ENCODE peak calls at places on chromosomes 11 and 22, in six cellular contexts. A is IMR-90, M is H9, D is neuronal stem cell, L is H1, O is mesenchymal stem cell. N is an unnamed sample.

GRCh38 chr11:133713844-133714243 is 131.5 kb downstream of the SPATA19 start:
- DNase-seq in A (no peak), M (no peak), L (no peak), D (no peak), O (no peak), N (no peak)

GRCh38 chr22:22093743-22094142 is 111.2 kb upstream of the TOP3B start:
- DNase-seq in M (no peak), O (no peak), A (peak), L (no peak), D (no peak), N (no peak)

GRCh38 chr22:29710922-29711593 is 8.7 kb upstream of the CABP7 start:
- DNase-seq in A (no peak), L (no peak), D (no peak), O (no peak), M (no peak), N (no peak)

GRCh38 chr11:18526130-18526520 is 617 bp downstream of the TSG101 start:
- DNase-seq in L (no peak), D (no peak), O (no peak), A (no peak), M (no peak), N (peak)

GRCh38 chr11:123438191-123438627 is 8.1 kb downstream of the GRAMD1B start:
- DNase-seq in A (peak), D (no peak), M (peak), O (no peak), L (no peak), N (peak)

GRCh38 chr11:62253999-62254542 is 12.0 kb downstream of the SCGB1D2 start:
- DNase-seq in O (no peak), A (no peak), L (no peak), D (no peak), M (no peak), N (no peak)

GRCh38 chr11:112504056-112504455 is 243.4 kb upstream of the PLET1 start:
- DNase-seq in M (no peak), L (no peak), O (peak), D (no peak), A (peak), N (peak)

GRCh38 chr22:23565288-23565941 is 14.7 kb downstream of the IGLL1 start:
- DNase-seq in D (peak), O (peak), L (no peak), M (peak), A (no peak), N (no peak)

GRCh38 chr22:49488943-49489342 is 338.7 kb downstream of the BRD1 start:
- DNase-seq in O (no peak), A (no peak), D (no peak), L (no peak), M (no peak), N (no peak)

GRCh38 chr22:49490692-49491091 is 337.0 kb downstream of the BRD1 start:
- DNase-seq in M (no peak), L (no peak), D (no peak), O (no peak), A (no peak), N (no peak)

GRCh38 chr22:49486225-49486624 is 341.4 kb downstream of the BRD1 start:
- DNase-seq in D (no peak), M (no peak), A (no peak), O (no peak), L (no peak), N (no peak)

GRCh38 chr22:49489821-49490220 is 337.9 kb downstream of the BRD1 start:
- DNase-seq in L (no peak), M (no peak), A (no peak), D (no peak), O (no peak), N (no peak)

DNA sequence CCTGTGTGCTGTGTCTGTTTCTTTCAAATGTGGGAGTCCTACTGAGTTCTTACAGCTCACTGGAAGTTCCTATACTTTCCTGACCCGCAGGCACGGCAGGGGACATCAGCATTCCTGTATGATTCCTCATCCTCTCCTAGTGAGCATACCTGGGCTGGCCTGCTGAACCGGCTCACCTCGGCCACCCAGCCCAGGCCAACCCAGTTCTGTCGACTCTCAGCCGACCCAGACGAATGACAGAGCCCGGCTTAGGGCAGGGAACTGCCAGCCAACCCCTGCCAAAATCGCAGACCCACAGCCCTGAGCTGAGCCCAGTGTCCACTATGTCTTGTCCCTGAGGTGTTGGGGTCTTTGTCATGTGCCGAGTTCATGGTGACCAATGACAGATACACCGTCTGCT is 339.7 kb downstream of the BRD1 start:
- DNase-seq in A (no peak), M (peak), O (no peak), L (peak), D (no peak), N (peak)
- H2BK5ac ChIP-seq in A (no peak), M (no peak), O (no peak), L (peak), D (no peak), N (peak)

GRCh38 chr11:65709661-65710060 is 2.4 kb upstream of the KAT5 start:
- DNase-seq in A (no peak), L (no peak), M (peak), D (no peak), O (no peak), N (peak)
- H4K91ac ChIP-seq in A (no peak), L (no peak), M (no peak), D (no peak), O (no peak), N (no peak)

DNA sequence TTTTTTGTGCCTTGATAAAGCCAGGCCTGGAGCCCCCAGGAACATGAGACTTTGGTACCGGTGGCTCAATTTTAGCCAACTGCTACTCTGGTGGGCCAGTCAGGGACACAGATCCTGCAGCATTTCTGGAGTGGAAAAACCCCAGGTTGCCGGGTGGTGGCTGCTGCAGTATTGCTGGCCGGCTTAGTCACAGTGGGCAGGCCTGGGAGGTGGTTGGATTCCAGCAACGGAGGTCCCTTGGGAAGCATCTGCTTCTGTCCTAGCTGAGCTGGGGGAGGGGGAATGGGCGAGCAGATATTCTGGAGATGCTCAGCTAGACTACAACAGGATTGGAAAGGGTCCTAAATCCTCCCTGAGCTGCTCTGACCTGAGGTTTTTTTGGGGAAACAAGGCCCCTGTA is 31.7 kb upstream of the ACCSL start:
- DNase-seq in A (peak), M (peak), D (no peak), L (no peak), O (peak), N (no peak)
- H3K4me2 ChIP-seq in A (peak), M (no peak), D (no peak), L (no peak), O (peak), N (no peak)

DNA sequence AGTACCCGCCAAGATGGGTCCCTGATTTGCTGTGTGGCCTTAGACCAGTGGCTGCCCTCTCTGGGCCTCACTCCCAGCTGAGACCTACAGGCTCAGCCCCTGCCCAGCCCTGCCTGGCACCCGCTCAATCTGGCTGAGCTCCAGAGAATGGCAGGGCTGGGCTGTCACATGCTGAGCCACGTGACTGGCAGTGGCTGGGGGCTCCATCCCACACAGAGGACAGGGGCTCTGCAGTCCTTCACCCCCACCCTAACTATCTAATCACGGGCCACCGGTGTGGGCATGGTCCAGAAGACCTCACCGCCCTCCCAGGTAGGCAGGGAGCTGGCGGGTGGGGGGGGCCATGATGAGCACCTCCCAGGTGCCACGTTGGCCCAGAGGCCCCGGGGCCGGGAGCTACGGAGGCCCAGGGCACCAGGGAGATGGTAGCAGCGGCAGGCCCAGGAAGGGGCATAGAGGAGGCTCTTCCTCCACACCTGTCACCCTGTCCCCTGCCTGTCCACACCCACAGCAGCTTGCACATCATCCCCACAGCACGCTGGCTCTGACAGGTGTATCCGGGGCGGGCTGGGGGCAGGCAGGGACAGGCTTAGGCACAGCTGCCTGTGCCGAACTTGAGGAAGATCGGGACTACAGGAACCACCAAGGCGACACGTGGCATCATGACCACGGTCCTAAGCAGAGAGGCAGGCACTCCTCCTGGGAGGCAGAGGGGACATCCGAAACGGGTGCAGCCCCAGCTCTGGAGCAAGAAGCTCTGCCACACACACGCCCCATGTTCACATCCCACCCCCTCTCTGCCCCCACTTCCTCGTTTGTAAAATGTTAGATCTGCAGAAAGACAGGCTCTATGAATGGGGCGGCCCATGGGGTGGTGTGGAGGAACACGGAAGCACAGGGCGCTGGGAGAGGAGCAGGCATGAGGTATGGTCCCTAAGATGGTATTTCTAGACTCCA is 1.5 kb upstream of the ALDH3B1 start:
- DNase-seq in O (no peak), A (no peak), M (no peak), L (no peak), D (no peak), N (peak)
- H2BK5ac ChIP-seq in O (no peak), A (no peak), M (no peak), L (no peak), D (peak), N (no peak)

N was measured in trophoblast cell.